ENCODE peak calls at places on chromosome 2, in five cellular contexts. Q is pancreas, F is PC-9, G is fibroblast of lung, V is SK-N-SH. E is an unnamed sample. For H3K4me1 and H3K27me3, the result is how much of the 10 kb centered on the place peaks cover.

GRCh38 chr2:225402200-225402776 is 2.8 kb downstream of the NYAP2 start:
- DNase-seq in Q (no peak), F (no peak), G (no peak), V (peak), E (no peak)

GRCh38 chr2:64243081-64244048 is 99.1 kb upstream of the PELI1 start:
- DNase-seq in Q (no peak), F (peak), G (no peak), V (no peak), E (no peak)

GRCh38 chr2:224401641-224402342 is at the start of gene FAM124B:
- DNase-seq in Q (no peak), F (no peak), G (no peak), V (no peak), E (peak)

GRCh38 chr2:83196225-83196624 is 1262.9 kb downstream of the SUCLG1 start:
- DNase-seq in Q (no peak), F (no peak), G (peak), V (peak), E (peak)

GRCh38 chr2:138707424-138708074 is 72.6 kb downstream of the NXPH2 start:
- DNase-seq in Q (no peak), F (no peak), G (peak), V (no peak), E (peak)

GRCh38 chr2:228655341-228655740 is 473.9 kb upstream of the SPHKAP start:
- DNase-seq in Q (no peak), F (no peak), G (peak), V (no peak), E (no peak)

GRCh38 chr2:190110131-190110530 is 47.6 kb upstream of the MSTN start:
- DNase-seq in Q (no peak), F (no peak), G (peak), V (no peak), E (peak)

GRCh38 chr2:234293973-234294372 is 202.9 kb downstream of the ARL4C start:
- DNase-seq in Q (no peak), F (no peak), G (no peak), V (no peak), E (no peak)

GRCh38 chr2:45380131-45380836 is 230.8 kb downstream of the SRBD1 start:
- DNase-seq in Q (no peak), F (peak), G (peak), V (no peak), E (no peak)

DNA sequence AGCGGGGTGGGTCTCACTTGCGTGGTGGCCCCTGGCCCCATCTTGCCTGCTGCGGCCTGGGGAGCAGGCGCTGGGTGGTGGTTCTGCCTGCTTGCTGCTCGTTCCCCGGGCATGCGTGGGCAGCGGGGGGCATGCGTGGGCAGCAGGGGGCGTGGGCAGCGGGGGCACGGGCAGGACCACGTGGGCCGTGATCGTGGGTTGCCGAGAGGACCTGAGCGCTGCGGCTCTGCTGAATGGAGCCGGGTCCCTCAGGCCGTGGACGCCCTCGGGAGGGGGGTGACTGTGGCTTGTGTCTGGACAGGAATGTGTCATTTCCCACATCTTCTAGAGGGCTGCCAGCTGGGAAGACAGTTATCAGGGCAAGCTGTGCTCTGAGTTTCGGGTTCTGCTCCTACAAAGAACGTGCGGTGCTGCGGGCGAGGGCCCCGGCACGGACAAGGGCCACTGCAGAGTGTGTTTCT is 8.3 kb upstream of the GAL3ST2 start:
- DNase-seq in Q (no peak), F (no peak), G (no peak), V (peak), E (no peak)
- TF ChIP-seq CTCF in Q (no peak), F (no peak), G (no peak), V (no peak), E (no peak)

GRCh38 chr2:134738150-134738865 is 19.5 kb upstream of the TMEM163 start:
- DNase-seq in Q (no peak), F (no peak), G (peak), V (no peak), E (peak)
- H3K4me1 ChIP-seq in Q (under half), F (under half), G (under half), V (under half), E (under half)

GRCh38 chr2:56185582-56186046 is 1.8 kb downstream of the CCDC85A start:
- DNase-seq in Q (peak), F (no peak), G (peak), V (no peak), E (peak)
- H3K27me3 ChIP-seq in Q (under half), F (half or more), G (under half), V (under half), E (half or more)

DNA sequence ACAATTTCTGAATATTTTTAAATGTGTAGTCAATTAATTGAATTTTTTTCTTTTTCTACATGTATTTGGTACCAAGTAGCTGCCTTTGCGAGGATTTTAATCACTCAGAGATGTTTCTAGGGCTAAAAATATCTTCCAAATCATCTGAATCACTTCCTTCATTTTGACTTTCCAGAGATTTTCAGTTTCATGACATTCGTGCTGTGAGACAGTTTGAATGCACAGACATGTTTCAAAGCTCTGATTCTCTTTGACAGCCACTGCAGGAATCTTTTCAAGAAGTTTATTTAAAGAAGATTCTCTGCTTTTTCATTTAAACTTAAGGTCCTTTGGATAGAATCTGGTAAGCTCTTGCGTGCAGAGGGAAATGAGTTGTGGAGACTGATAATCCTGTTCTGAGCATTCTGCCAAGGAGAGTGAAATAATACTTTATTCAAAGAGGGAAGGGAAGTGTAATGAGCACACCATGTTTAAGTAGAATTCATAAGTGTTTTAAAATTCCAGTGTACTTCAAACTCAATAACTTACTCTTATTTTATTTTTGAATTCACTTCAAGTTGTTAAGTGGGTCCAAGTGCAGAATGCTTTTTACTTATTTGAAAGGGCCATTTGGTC is 9.7 kb downstream of the CYBRD1 start:
- DNase-seq in Q (no peak), F (no peak), G (peak), V (no peak), E (no peak)
- TF ChIP-seq CTCF in Q (no peak), F (no peak), G (no peak), V (no peak), E (no peak)

GRCh38 chr2:172103471-172104292 is 982 bp upstream of the DLX2 start:
- DNase-seq in Q (peak), F (peak), G (peak), V (peak), E (peak)
- H3K4me1 ChIP-seq in Q (under half), F (under half), G (under half), V (under half), E (under half)

GRCh38 chr2:233217892-233218377 is 33.5 kb upstream of the ATG16L1 start:
- DNase-seq in Q (no peak), F (peak), G (no peak), V (no peak), E (peak)
- H3K27me3 ChIP-seq in Q (under half), F (under half), G (under half), V (under half), E (under half)